ENCODE peak calls at places on chromosomes 16 and 17, in four cellular contexts. E, C, L and R are unnamed samples.

GRCh38 chr16:17977260-17977659 is 359.3 kb downstream of the NPIPA8 start:
- DNase-seq in C (no peak), L (no peak), E (no peak), R (no peak)

GRCh38 chr16:78122774-78123315 is 23.4 kb downstream of the WWOX start:
- DNase-seq in L (no peak), C (no peak), E (peak), R (peak)

GRCh38 chr16:4519274-4520058 is 19.1 kb downstream of the CDIP1 start:
- DNase-seq in E (no peak), L (no peak), C (no peak), R (no peak)

GRCh38 chr16:2451851-2452320 is 8.0 kb upstream of the TEDC2 start:
- DNase-seq in C (no peak), E (no peak), L (no peak), R (no peak)

GRCh38 chr17:66373944-66374817 is 71.8 kb downstream of the PRKCA start:
- DNase-seq in C (no peak), L (no peak), E (no peak), R (peak)

GRCh38 chr17:17320911-17321220 is 17.7 kb downstream of the NT5M start:
- DNase-seq in L (no peak), E (no peak), C (no peak), R (no peak)

GRCh38 chr16:81216706-81217105 is 21.8 kb upstream of the BCO1 start:
- DNase-seq in E (no peak), C (no peak), L (no peak), R (no peak)

GRCh38 chr17:40099627-40100418 is 566 bp downstream of the NR1D1 start:
- DNase-seq in E (no peak), C (no peak), L (no peak), R (no peak)

GRCh38 chr16:58421529-58421928 is 29.3 kb downstream of the GINS3 start:
- DNase-seq in C (no peak), E (no peak), L (no peak), R (peak)

GRCh38 chr17:78341559-78342437 is 18.1 kb downstream of the SOCS3 start:
- DNase-seq in L (no peak), C (peak), E (peak), R (peak)

GRCh38 chr16:8986111-8986510 is 22.4 kb upstream of the USP7 start:
- DNase-seq in E (no peak), C (no peak), L (no peak), R (no peak)

GRCh38 chr17:40809721-40810421 is 10.1 kb upstream of the KRT28 start:
- DNase-seq in E (no peak), L (no peak), C (no peak), R (no peak)

GRCh38 chr17:77840576-77841160 is 117.8 kb upstream of the TNRC6C start:
- DNase-seq in L (no peak), C (no peak), E (no peak), R (no peak)